ENCODE peak calls at places on chromosomes 2 and 18, in six cellular contexts. R is coronary artery, W is astrocyte of the spinal cord, J is thyroid gland, D is neural progenitor cell, S is GM23338. H is an unnamed sample.

GRCh38 chr18:34542625-34543024 is 167.5 kb upstream of the DTNA start:
- DNase-seq in R (no peak), W (no peak), J (no peak), D (no peak), S (no peak), H (no peak)

GRCh38 chr18:79684283-79684631 is 4.7 kb downstream of the CTDP1 start:
- DNase-seq in R (no peak), W (no peak), J (no peak), D (no peak), S (no peak), H (no peak)

GRCh38 chr2:162091325-162092007 is 17.5 kb upstream of the DPP4 start:
- DNase-seq in R (no peak), W (peak; percentile 28), J (no peak), D (no peak), S (peak; percentile 64), H (no peak)

GRCh38 chr18:58605027-58606020 is 23.6 kb downstream of the ALPK2 start:
- DNase-seq in R (no peak), W (peak; percentile 87), J (no peak), D (no peak), S (no peak), H (no peak)

GRCh38 chr2:66853585-66853984 is 418.7 kb downstream of the MEIS1 start:
- DNase-seq in R (no peak), W (no peak), J (no peak), D (no peak), S (no peak), H (no peak)

GRCh38 chr2:19868705-19869550 is 32.9 kb downstream of the TTC32 start:
- DNase-seq in R (no peak), W (peak; percentile 19), J (peak; percentile 49), D (peak; percentile 62), S (peak; percentile 65), H (peak; percentile 83)

GRCh38 chr2:100036020-100036419 is 106.4 kb downstream of the AFF3 start:
- DNase-seq in R (no peak), W (no peak), J (no peak), D (no peak), S (no peak), H (no peak)

GRCh38 chr2:169290433-169290832 is 71.9 kb downstream of the LRP2 start:
- DNase-seq in R (no peak), W (no peak), J (no peak), D (no peak), S (no peak), H (no peak)

GRCh38 chr2:78992807-78993517 is 32.5 kb upstream of the REG3G start:
- DNase-seq in R (no peak), W (no peak), J (peak; percentile 43), D (peak; percentile 59), S (peak; percentile 83), H (no peak)

GRCh38 chr2:181762848-181763247 is 82.5 kb upstream of the NEUROD1 start:
- DNase-seq in R (no peak), W (no peak), J (no peak), D (no peak), S (no peak), H (no peak)

GRCh38 chr18:3012306-3012919 is 531 bp downstream of the LPIN2 start:
- DNase-seq in R (peak; percentile 83), W (peak; percentile 57), J (peak; percentile 51), D (no peak), S (peak; percentile 67), H (peak; percentile 67)

GRCh38 chr2:57105694-57106093 is 921.9 kb downstream of the CCDC85A start:
- DNase-seq in R (no peak), W (no peak), J (no peak), D (peak; percentile 7), S (peak; percentile 5), H (no peak)

GRCh38 chr2:118850901-118851268 is 3.4 kb upstream of the EN1 start:
- DNase-seq in R (no peak), W (no peak), J (no peak), D (no peak), S (peak; percentile 52), H (no peak)

GRCh38 chr18:36912887-36913286 is 84.0 kb downstream of the KIAA1328 start:
- DNase-seq in R (no peak), W (no peak), J (no peak), D (no peak), S (no peak), H (no peak)

GRCh38 chr2:25402477-25402876 is 60.8 kb upstream of the DNMT3A start:
- DNase-seq in R (no peak), W (no peak), J (no peak), D (no peak), S (no peak), H (no peak)

GRCh38 chr2:160471950-160472349 is 21.7 kb downstream of the RBMS1 start:
- DNase-seq in R (no peak), W (no peak), J (no peak), D (no peak), S (no peak), H (no peak)

GRCh38 chr2:220279840-220280239 is 652.4 kb downstream of the SLC4A3 start:
- DNase-seq in R (no peak), W (peak; percentile 34), J (no peak), D (no peak), S (no peak), H (no peak)

DNA sequence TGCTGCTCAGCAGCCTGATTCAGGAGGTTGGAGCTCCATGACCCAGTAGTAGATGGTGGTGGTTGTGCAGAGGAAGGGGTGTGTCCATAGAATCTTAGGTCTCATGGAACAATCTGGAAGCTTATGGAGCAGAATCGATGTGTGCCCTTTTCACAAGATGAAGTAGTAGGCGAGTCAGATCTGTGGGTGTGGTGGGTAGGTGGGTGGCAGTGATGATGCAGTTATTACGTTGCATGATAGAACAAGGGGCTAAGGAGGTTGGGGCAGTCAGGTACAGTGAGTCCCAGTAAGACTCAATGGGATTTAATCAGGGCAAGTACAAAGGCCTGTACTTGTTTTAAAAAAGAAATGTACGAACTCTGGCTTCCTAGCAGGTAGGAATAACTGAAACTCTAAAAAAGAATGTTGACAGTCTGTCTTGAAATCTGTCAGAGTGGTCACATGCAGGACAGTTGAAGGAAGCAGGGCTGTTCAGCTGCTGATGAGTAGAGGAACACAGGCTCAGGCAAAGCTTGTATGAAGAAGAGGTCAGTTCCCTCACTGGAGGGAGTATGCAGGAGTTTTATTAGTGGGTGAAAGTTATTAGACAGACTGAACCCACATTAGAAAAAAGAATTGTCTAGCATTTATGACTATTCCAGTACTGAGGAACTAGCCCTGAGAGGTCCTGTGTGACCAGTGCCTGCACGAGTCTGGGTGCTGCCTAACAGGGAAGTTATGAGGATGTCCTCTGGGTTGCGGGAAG is 9.3 kb downstream of the TET3 start:
- DNase-seq in R (no peak), W (no peak), J (no peak), D (no peak), S (no peak), H (no peak)
- H3K4me3 ChIP-seq in R (no peak overlapping the region), W (no peak overlapping the region), J (no peak overlapping the region), D (no peak overlapping the region), S (no peak overlapping the region), H (no peak overlapping the region)

GRCh38 chr2:64826703-64827102 is 162.5 kb upstream of the SLC1A4 start:
- DNase-seq in R (no peak), W (no peak), J (no peak), D (no peak), S (no peak), H (no peak)

GRCh38 chr2:64831977-64832328 is 157.2 kb upstream of the SLC1A4 start:
- DNase-seq in R (no peak), W (no peak), J (no peak), D (no peak), S (no peak), H (no peak)

GRCh38 chr2:64829522-64829921 is 159.7 kb upstream of the SLC1A4 start:
- DNase-seq in R (no peak), W (no peak), J (no peak), D (no peak), S (no peak), H (no peak)

GRCh38 chr2:64832926-64833325 is 156.3 kb upstream of the SLC1A4 start:
- DNase-seq in R (no peak), W (no peak), J (no peak), D (no peak), S (no peak), H (no peak)

GRCh38 chr2:64831134-64831976 is 157.8 kb upstream of the SLC1A4 start:
- DNase-seq in R (peak; percentile 92), W (peak; percentile 90), J (peak; percentile 56), D (peak; percentile 75), S (peak; percentile 86), H (peak; percentile 95)
- H3K4me3 ChIP-seq in R (peak overlapping the region; percentile 42), W (no peak overlapping the region), J (no peak overlapping the region), D (no peak overlapping the region), S (no peak overlapping the region), H (no peak overlapping the region)

GRCh38 chr2:197254776-197255521 is 55.6 kb downstream of the ANKRD44 start:
- DNase-seq in R (no peak), W (no peak), J (no peak), D (no peak), S (no peak), H (no peak)

GRCh38 chr2:197256771-197257170 is 53.8 kb downstream of the ANKRD44 start:
- DNase-seq in R (no peak), W (no peak), J (no peak), D (no peak), S (no peak), H (no peak)

GRCh38 chr2:197258580-197258979 is 52.0 kb downstream of the ANKRD44 start:
- DNase-seq in R (no peak), W (no peak), J (no peak), D (no peak), S (no peak), H (no peak)

GRCh38 chr2:197256021-197256420 is 54.6 kb downstream of the ANKRD44 start:
- DNase-seq in R (no peak), W (peak; percentile 32), J (no peak), D (no peak), S (no peak), H (no peak)

DNA sequence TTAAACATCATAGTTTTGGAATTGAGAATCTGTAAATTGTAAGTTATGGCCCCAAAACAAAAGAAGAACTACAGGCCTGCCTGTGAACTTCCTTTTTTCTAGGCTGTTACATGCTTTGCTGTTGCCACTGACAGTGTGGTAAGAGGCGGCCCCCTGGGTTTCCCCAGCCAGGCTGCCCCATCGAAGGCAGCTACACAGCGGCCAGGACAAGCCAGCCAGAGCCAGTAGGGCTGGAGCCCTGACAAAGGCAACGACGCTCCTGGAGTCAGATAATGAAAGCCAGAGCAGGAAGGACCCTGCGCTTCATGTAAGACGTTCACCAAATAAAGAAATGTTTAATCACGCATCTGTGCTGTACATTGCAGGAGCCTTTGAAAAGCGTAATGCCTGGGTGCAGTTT is 55.0 kb downstream of the ANKRD44 start:
- DNase-seq in R (peak; percentile 82), W (peak; percentile 63), J (peak; percentile 10), D (peak; percentile 70), S (peak; percentile 44), H (peak; percentile 79)
- H3K4me3 ChIP-seq in R (peak overlapping the region; percentile 55), W (no peak overlapping the region), J (no peak overlapping the region), D (no peak overlapping the region), S (no peak overlapping the region), H (no peak overlapping the region)

DNA sequence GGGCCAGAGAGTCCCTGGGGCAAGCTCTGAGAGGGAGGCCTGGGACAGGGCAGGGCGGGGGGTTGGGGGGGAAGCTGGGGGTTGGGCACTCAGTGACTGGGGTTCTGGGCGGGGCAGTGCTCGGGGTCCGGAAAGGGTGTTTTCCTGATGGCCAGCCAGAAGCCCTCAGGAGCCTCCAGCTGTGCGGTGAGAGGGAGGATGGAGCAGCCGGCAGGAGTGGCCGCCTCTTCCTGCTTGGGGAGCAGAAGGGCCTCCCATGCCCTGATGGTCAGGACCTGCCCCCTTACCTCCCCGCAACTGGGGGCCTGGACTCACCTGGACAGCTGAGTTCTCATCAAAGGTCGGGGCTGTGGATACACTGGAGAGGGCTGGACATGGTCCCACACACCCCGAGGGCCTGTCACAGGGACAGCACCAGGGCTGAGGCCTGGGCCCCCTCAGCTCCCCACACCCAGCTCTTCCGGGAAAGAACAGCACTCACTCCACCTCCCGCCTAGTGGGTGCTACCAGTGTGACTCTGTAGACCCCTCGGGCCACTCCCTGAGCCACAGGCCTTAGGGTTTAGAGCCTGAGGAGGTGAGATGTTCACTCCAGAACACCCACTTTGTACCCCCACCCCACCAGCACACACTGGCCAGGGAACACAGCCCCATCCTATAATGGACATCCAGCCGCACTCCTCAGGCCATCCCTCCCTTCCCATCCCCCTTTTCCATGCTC is 6.7 kb downstream of the SFTPB start:
- DNase-seq in R (no peak), W (no peak), J (no peak), D (no peak), S (no peak), H (peak; percentile 39)
- H3K4me3 ChIP-seq in R (no peak overlapping the region), W (no peak overlapping the region), J (no peak overlapping the region), D (no peak overlapping the region), S (no peak overlapping the region), H (no peak overlapping the region)

H was measured in aorta.